ENCODE peak calls at places on chromosomes 16 and 17, in nine cellular contexts. S is CD4-positive, alpha-beta memory T cell; W is OCI-LY7; F is HFF-Myc; H is mesendoderm; E is left ventricle myocardium inferior; O is WERI-Rb-1; T is cardiac muscle cell; Q is ovary. M is an unnamed sample.

GRCh38 chr17:32335647-32336046 is 6.3 kb downstream of the C17orf75 start:
- DNase-seq in W (no peak), H (no peak), E (no peak), T (peak; percentile 47), S (no peak), Q (no peak), O (no peak), F (peak; percentile 70), M (no peak)

GRCh38 chr17:4463818-4464501 is 30.2 kb downstream of the SPNS3 start:
- DNase-seq in O (no peak), F (no peak), T (no peak), H (no peak), W (no peak), S (no peak), E (no peak), Q (no peak), M (no peak)

GRCh38 chr16:12546918-12547607 is 256.6 kb downstream of the CPPED1 start:
- DNase-seq in O (no peak), T (no peak), W (peak; percentile 86), Q (no peak), E (no peak), F (no peak), H (no peak), S (no peak), M (no peak)

GRCh38 chr17:33140413-33141099 is 148.9 kb downstream of the SPACA3 start:
- DNase-seq in Q (no peak), W (no peak), F (no peak), T (no peak), O (no peak), E (no peak), S (no peak), H (no peak), M (no peak)

GRCh38 chr16:84212154-84212553 is 21.2 kb downstream of the ADAD2 start:
- DNase-seq in S (no peak), T (no peak), F (no peak), H (no peak), W (no peak), O (no peak), E (no peak), Q (no peak), M (no peak)

GRCh38 chr17:7045492-7046126 is 1.7 kb upstream of the SLC16A11 start:
- DNase-seq in F (no peak), O (no peak), Q (no peak), E (no peak), T (peak; percentile 89), H (peak; percentile 74), W (peak; percentile 74), S (peak; percentile 73), M (no peak)

GRCh38 chr16:1493746-1494094 is 560 bp downstream of the TELO2 start:
- DNase-seq in E (no peak), O (peak; percentile 22), T (no peak), S (no peak), F (no peak), Q (no peak), W (peak; percentile 35), H (peak; percentile 21), M (no peak)

GRCh38 chr17:6061290-6061689 is 8.9 kb upstream of the WSCD1 start:
- DNase-seq in S (no peak), W (no peak), Q (no peak), H (no peak), E (no peak), O (no peak), T (peak; percentile 19), F (peak; percentile 17), M (no peak)

GRCh38 chr17:51701501-51701900 is 441.2 kb downstream of the UTP18 start:
- DNase-seq in H (no peak), Q (no peak), F (no peak), W (no peak), S (no peak), E (no peak), O (no peak), T (no peak), M (no peak)
- H3K4me3 ChIP-seq in H (no peak overlapping the region), Q (no peak overlapping the region), F (no peak overlapping the region), W (no peak overlapping the region), S (no peak overlapping the region), E (no peak overlapping the region), O (no peak overlapping the region), T (no peak overlapping the region), M (no peak overlapping the region)

GRCh38 chr17:49647256-49647585 is 30.7 kb downstream of the SPOP start:
- DNase-seq in S (no peak), F (no peak), W (no peak), T (no peak), E (no peak), O (no peak), Q (no peak), H (no peak), M (no peak)

GRCh38 chr17:49646391-49647255 is 31.3 kb downstream of the SPOP start:
- DNase-seq in S (no peak), O (no peak), H (peak; percentile 45), F (peak; percentile 14), E (no peak), T (peak; percentile 58), W (no peak), Q (no peak), M (no peak)

GRCh38 chr17:49640556-49640955 is 37.3 kb downstream of the SPOP start:
- DNase-seq in H (no peak), S (no peak), W (no peak), F (no peak), Q (no peak), O (no peak), E (no peak), T (no peak), M (no peak)

DNA sequence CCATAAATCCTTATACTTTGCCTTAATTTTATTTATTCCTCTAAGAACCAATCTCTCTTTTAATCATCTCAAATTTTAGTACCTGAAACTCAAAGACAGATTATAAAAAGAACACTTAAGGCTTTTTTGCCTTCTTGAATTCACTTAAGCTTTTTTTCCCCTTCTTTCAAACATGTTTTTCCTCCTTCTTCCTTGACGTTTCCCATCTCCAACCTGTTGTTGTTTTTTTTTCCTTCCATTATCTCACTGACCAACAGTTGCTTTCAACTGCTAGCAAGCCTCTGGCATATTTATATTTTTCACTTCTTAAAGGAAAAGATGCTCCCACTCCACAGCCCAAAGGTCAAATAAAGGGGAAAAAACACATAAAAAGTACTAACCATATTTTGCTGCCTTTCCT is 32.2 kb downstream of the SPOP start:
- DNase-seq in E (no peak), T (no peak), H (no peak), F (no peak), S (no peak), O (no peak), Q (no peak), W (no peak), M (no peak)
- H3K4me3 ChIP-seq in E (peak overlapping the region; percentile 35), T (no peak overlapping the region), H (no peak overlapping the region), F (no peak overlapping the region), S (no peak overlapping the region), O (no peak overlapping the region), Q (no peak overlapping the region), W (no peak overlapping the region), M (no peak overlapping the region)

GRCh38 chr16:20675488-20676267 is 21.8 kb downstream of the ACSM1 start:
- DNase-seq in F (no peak), T (peak; percentile 57), E (no peak), S (peak; percentile 19), W (no peak), H (peak; percentile 95), Q (peak; percentile 42), O (no peak), M (peak; percentile 18)

GRCh38 chr16:20678242-20678641 is 19.2 kb downstream of the ACSM1 start:
- DNase-seq in H (no peak), O (no peak), W (no peak), T (no peak), F (no peak), Q (no peak), E (no peak), S (no peak), M (no peak)

GRCh38 chr16:20674684-20675487 is 22.6 kb downstream of the ACSM1 start:
- DNase-seq in S (no peak), T (peak; percentile 37), E (no peak), Q (peak; percentile 39), W (no peak), F (no peak), O (no peak), H (peak; percentile 50), M (no peak)

GRCh38 chr16:20676867-20677266 is 20.6 kb downstream of the ACSM1 start:
- DNase-seq in H (peak; percentile 18), O (no peak), W (no peak), Q (no peak), S (no peak), F (no peak), E (no peak), T (no peak), M (no peak)

DNA sequence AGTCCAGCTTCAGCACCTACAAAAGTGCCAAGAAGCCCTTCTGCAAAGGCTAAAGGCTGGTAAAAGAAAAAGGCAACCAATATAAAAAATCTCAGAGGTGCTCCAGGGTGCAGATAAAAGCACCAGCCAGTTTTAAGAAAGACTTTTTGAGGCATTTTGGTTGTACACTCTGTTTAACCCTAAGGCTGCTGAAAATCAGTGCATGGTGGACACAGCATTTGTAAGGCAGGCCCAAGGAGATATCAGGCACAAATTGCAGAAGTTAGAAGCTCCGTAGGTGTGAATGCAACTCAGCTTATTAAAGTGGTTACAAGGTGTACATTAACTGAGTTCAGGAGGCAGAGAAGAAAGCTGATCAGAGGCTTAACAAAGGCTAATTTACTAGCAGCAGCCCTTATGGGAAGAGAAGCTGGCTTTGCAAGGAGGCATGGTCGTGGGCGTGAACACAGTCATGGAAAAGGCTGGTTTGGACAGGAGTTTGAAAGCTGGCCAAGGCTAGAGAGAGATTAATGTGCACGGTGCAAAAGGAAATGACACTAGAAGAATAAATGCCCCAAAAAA is 21.1 kb downstream of the ACSM1 start:
- DNase-seq in W (no peak), E (no peak), H (no peak), S (no peak), Q (no peak), T (peak; percentile 52), O (peak; percentile 19), F (no peak), M (no peak)
- H3K4me3 ChIP-seq in W (no peak overlapping the region), E (peak overlapping the region; percentile 63), H (no peak overlapping the region), S (peak overlapping the region; percentile 34), Q (peak overlapping the region; percentile 78), T (no peak overlapping the region), O (no peak overlapping the region), F (no peak overlapping the region), M (peak overlapping the region; percentile 74)

GRCh38 chr16:57830890-57831484 is 28.7 kb upstream of the KIFC3 start:
- DNase-seq in T (no peak), Q (no peak), S (no peak), F (no peak), E (no peak), O (no peak), W (no peak), H (peak; percentile 42), M (no peak)

GRCh38 chr16:57838161-57838560 is 35.9 kb upstream of the KIFC3 start:
- DNase-seq in Q (no peak), F (no peak), O (no peak), T (no peak), S (no peak), W (no peak), E (no peak), H (no peak), M (no peak)

GRCh38 chr16:57837305-57838125 is 35.2 kb upstream of the KIFC3 start:
- DNase-seq in O (no peak), T (no peak), W (no peak), Q (no peak), H (no peak), E (no peak), F (no peak), S (no peak), M (no peak)

GRCh38 chr16:57829969-57830360 is 27.7 kb upstream of the KIFC3 start:
- DNase-seq in W (no peak), F (no peak), E (no peak), H (no peak), T (no peak), O (no peak), S (no peak), Q (no peak), M (no peak)

DNA sequence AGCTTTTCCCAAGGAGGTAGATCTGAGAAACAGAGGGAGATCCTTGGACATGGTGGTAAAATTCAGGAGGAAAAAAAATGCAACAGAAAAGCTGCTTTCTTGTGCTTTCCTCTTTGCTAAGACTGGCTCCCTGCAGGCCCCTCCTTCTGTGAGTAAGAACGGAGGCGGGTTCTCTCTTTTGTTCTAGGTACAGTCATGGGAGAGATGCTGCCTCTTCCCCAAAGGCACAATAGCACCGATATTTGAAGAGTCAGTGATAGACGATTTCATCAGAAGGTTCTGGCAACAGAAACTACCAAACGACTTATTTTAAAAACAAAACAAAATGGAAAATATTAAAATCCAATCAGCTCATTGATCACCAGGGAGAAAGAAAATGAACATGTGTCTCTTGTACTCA is 32.6 kb upstream of the KIFC3 start:
- DNase-seq in F (no peak), E (no peak), Q (no peak), O (no peak), S (no peak), H (no peak), W (no peak), T (peak; percentile 29), M (no peak)
- H3K4me3 ChIP-seq in F (no peak overlapping the region), E (no peak overlapping the region), Q (no peak overlapping the region), O (no peak overlapping the region), S (no peak overlapping the region), H (no peak overlapping the region), W (no peak overlapping the region), T (no peak overlapping the region), M (no peak overlapping the region)

M was measured in CD8-positive, alpha-beta memory T cell.